ENCODE peak calls at places on chromosomes 1 and 21, in ten cellular contexts. One of them, this sample, is unnamed.

GRCh38 chr1:8340456-8340855 is 22.5 kb downstream of the SLC45A1 start:
- DNase-seq in osteocyte: no peak
- DNase-seq in tibial nerve: no peak
- DNase-seq in H9: no peak
- DNase-seq in cardiac fibroblast: no peak
- DNase-seq in fibroblast of mammary gland: no peak
- DNase-seq in fibroblast of villous mesenchyme: no peak
- DNase-seq in AG04449: no peak
- DNase-seq in astrocyte: no peak
- DNase-seq in OCI-LY7: no peak
- DNase-seq in this sample: no peak

GRCh38 chr1:189596197-189596596 is 881.5 kb downstream of the BRINP3 start:
- DNase-seq in osteocyte: no peak
- DNase-seq in tibial nerve: no peak
- DNase-seq in H9: no peak
- DNase-seq in cardiac fibroblast: no peak
- DNase-seq in fibroblast of mammary gland: no peak
- DNase-seq in fibroblast of villous mesenchyme: no peak
- DNase-seq in AG04449: no peak
- DNase-seq in astrocyte: no peak
- DNase-seq in OCI-LY7: no peak
- DNase-seq in this sample: no peak

GRCh38 chr1:59631561-59631960 is 183.2 kb upstream of the HOOK1 start:
- DNase-seq in osteocyte: no peak
- DNase-seq in tibial nerve: no peak
- DNase-seq in H9: no peak
- DNase-seq in cardiac fibroblast: no peak
- DNase-seq in fibroblast of mammary gland: no peak
- DNase-seq in fibroblast of villous mesenchyme: peak
- DNase-seq in AG04449: no peak
- DNase-seq in astrocyte: no peak
- DNase-seq in OCI-LY7: no peak
- DNase-seq in this sample: no peak

GRCh38 chr1:3650248-3651010 is 526 bp upstream of the WRAP73 start:
- DNase-seq in osteocyte: no peak
- DNase-seq in tibial nerve: no peak
- DNase-seq in H9: no peak
- DNase-seq in cardiac fibroblast: no peak
- DNase-seq in fibroblast of mammary gland: no peak
- DNase-seq in fibroblast of villous mesenchyme: no peak
- DNase-seq in AG04449: no peak
- DNase-seq in astrocyte: no peak
- DNase-seq in OCI-LY7: no peak
- DNase-seq in this sample: peak

GRCh38 chr1:119139393-119139792 is 1.1 kb downstream of the WARS2 start:
- DNase-seq in osteocyte: no peak
- DNase-seq in tibial nerve: no peak
- DNase-seq in H9: no peak
- DNase-seq in cardiac fibroblast: no peak
- DNase-seq in fibroblast of mammary gland: no peak
- DNase-seq in fibroblast of villous mesenchyme: no peak
- DNase-seq in AG04449: no peak
- DNase-seq in astrocyte: no peak
- DNase-seq in OCI-LY7: peak
- DNase-seq in this sample: no peak

GRCh38 chr1:154627247-154628121 is 19.5 kb upstream of the ADAR start:
- DNase-seq in osteocyte: peak
- DNase-seq in tibial nerve: peak
- DNase-seq in H9: peak
- DNase-seq in cardiac fibroblast: peak
- DNase-seq in fibroblast of mammary gland: peak
- DNase-seq in fibroblast of villous mesenchyme: peak
- DNase-seq in AG04449: no peak
- DNase-seq in astrocyte: peak
- DNase-seq in OCI-LY7: peak
- DNase-seq in this sample: peak

GRCh38 chr1:35175067-35176001 is 17.6 kb downstream of the SFPQ start:
- DNase-seq in osteocyte: no peak
- DNase-seq in tibial nerve: no peak
- DNase-seq in H9: no peak
- DNase-seq in cardiac fibroblast: no peak
- DNase-seq in fibroblast of mammary gland: no peak
- DNase-seq in fibroblast of villous mesenchyme: no peak
- DNase-seq in AG04449: no peak
- DNase-seq in astrocyte: no peak
- DNase-seq in OCI-LY7: no peak
- DNase-seq in this sample: no peak

GRCh38 chr1:13783551-13783950 is 83.6 kb downstream of the PRDM2 start:
- DNase-seq in osteocyte: no peak
- DNase-seq in tibial nerve: no peak
- DNase-seq in H9: no peak
- DNase-seq in cardiac fibroblast: no peak
- DNase-seq in fibroblast of mammary gland: peak
- DNase-seq in fibroblast of villous mesenchyme: peak
- DNase-seq in AG04449: no peak
- DNase-seq in astrocyte: peak
- DNase-seq in OCI-LY7: no peak
- DNase-seq in this sample: no peak

GRCh38 chr1:98963359-98963758 is 41.3 kb downstream of the PLPPR5 start:
- DNase-seq in osteocyte: no peak
- DNase-seq in tibial nerve: no peak
- DNase-seq in H9: no peak
- DNase-seq in cardiac fibroblast: peak
- DNase-seq in fibroblast of mammary gland: no peak
- DNase-seq in fibroblast of villous mesenchyme: peak
- DNase-seq in AG04449: peak
- DNase-seq in astrocyte: peak
- DNase-seq in OCI-LY7: no peak
- DNase-seq in this sample: no peak

GRCh38 chr21:45922648-45923047 is 58.9 kb upstream of the COL6A1 start:
- DNase-seq in osteocyte: no peak
- DNase-seq in tibial nerve: no peak
- DNase-seq in H9: no peak
- DNase-seq in cardiac fibroblast: no peak
- DNase-seq in fibroblast of mammary gland: no peak
- DNase-seq in fibroblast of villous mesenchyme: no peak
- DNase-seq in AG04449: no peak
- DNase-seq in astrocyte: no peak
- DNase-seq in OCI-LY7: no peak
- DNase-seq in this sample: no peak

GRCh38 chr1:175527773-175528172 is 215.6 kb downstream of the TNR start:
- DNase-seq in osteocyte: no peak
- DNase-seq in tibial nerve: no peak
- DNase-seq in H9: no peak
- DNase-seq in cardiac fibroblast: no peak
- DNase-seq in fibroblast of mammary gland: no peak
- DNase-seq in fibroblast of villous mesenchyme: no peak
- DNase-seq in AG04449: no peak
- DNase-seq in astrocyte: no peak
- DNase-seq in OCI-LY7: no peak
- DNase-seq in this sample: no peak

GRCh38 chr1:196178083-196178635 is 430.1 kb downstream of the KCNT2 start:
- DNase-seq in osteocyte: no peak
- DNase-seq in tibial nerve: no peak
- DNase-seq in H9: no peak
- DNase-seq in cardiac fibroblast: peak
- DNase-seq in fibroblast of mammary gland: peak
- DNase-seq in fibroblast of villous mesenchyme: peak
- DNase-seq in AG04449: no peak
- DNase-seq in astrocyte: peak
- DNase-seq in OCI-LY7: no peak
- DNase-seq in this sample: no peak

DNA sequence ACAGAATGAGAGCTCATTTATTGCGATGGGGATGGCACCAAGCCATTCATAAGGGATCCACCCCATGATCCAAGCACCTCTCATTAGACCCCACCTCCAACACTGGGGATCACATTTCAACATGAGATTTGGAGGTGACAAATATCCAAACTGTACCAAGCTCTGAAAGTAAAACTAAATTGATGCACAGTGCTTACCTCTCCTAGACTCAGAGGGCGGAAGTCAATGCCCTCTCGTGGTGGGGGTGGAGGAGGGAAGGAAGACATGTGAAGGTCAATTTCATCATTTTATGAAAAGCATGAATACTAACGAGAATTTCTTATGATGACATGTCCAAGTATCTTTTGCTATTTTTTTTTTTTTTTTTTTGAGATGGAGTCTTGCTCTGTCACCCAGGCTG is 120.0 kb downstream of the PGBD5 start:
- DNase-seq in osteocyte: no peak
- DNase-seq in tibial nerve: no peak
- DNase-seq in H9: no peak
- DNase-seq in cardiac fibroblast: no peak
- DNase-seq in fibroblast of mammary gland: no peak
- DNase-seq in fibroblast of villous mesenchyme: no peak
- DNase-seq in AG04449: no peak
- DNase-seq in astrocyte: no peak
- DNase-seq in OCI-LY7: peak
- DNase-seq in this sample: no peak
- TF ChIP-seq CTCF in osteocyte: no peak
- TF ChIP-seq CTCF in tibial nerve: no peak
- TF ChIP-seq CTCF in H9: no peak
- TF ChIP-seq CTCF in cardiac fibroblast: no peak
- TF ChIP-seq CTCF in fibroblast of mammary gland: no peak
- TF ChIP-seq CTCF in fibroblast of villous mesenchyme: no peak
- TF ChIP-seq CTCF in AG04449: no peak
- TF ChIP-seq CTCF in astrocyte: no peak
- TF ChIP-seq CTCF in OCI-LY7: no peak
- TF ChIP-seq CTCF in this sample: no peak

GRCh38 chr21:43864313-43864805 is 664 bp upstream of the AGPAT3 start:
- DNase-seq in osteocyte: no peak
- DNase-seq in tibial nerve: no peak
- DNase-seq in H9: peak
- DNase-seq in cardiac fibroblast: peak
- DNase-seq in fibroblast of mammary gland: peak
- DNase-seq in fibroblast of villous mesenchyme: peak
- DNase-seq in AG04449: no peak
- DNase-seq in astrocyte: no peak
- DNase-seq in OCI-LY7: no peak
- DNase-seq in this sample: no peak
- TF ChIP-seq CTCF in osteocyte: no peak
- TF ChIP-seq CTCF in tibial nerve: no peak
- TF ChIP-seq CTCF in H9: no peak
- TF ChIP-seq CTCF in cardiac fibroblast: no peak
- TF ChIP-seq CTCF in fibroblast of mammary gland: no peak
- TF ChIP-seq CTCF in fibroblast of villous mesenchyme: no peak
- TF ChIP-seq CTCF in AG04449: no peak
- TF ChIP-seq CTCF in astrocyte: no peak
- TF ChIP-seq CTCF in OCI-LY7: no peak
- TF ChIP-seq CTCF in this sample: no peak

DNA sequence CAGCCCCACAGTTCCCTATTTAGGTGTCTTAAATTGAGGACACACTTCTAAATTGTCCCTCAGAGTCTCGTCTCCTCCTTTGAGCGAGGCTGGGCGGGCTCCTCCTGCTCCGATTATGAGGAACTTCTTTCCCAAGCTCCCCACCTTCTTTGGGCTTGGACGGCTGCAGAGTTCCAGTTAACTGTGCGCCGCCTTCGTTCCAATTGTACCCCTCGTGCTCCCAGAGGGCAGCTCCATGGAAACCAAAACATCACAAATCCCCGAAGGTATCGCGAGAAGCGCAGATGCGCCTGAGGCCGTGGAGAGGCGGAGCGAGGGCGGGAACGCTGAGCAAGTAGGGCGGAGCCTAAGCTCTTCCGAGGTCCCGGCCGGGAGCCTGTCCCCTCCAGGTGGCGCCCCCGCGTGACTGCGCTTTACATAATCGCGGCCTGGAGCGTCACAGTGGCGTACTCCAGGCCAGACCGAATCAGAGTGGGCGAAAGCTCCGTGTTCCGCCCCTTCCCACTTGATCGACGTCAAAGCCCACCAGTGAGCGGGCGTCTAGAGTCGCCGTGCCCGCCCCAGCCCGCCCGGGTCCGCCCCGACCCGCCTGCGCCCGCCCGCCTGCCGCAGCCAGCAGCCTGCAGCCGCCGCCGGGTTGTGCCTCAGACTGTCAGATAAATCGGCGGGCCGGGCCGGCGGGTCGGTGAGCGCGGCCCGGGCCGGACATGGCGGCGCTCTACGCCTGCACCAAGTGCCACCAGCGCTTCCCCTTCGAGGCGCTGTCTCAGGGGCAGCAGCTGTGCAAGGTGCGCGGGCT is at the start of gene FAM76A:
- DNase-seq in osteocyte: peak
- DNase-seq in tibial nerve: peak
- DNase-seq in H9: peak
- DNase-seq in cardiac fibroblast: peak
- DNase-seq in fibroblast of mammary gland: peak
- DNase-seq in fibroblast of villous mesenchyme: peak
- DNase-seq in AG04449: peak
- DNase-seq in astrocyte: peak
- DNase-seq in OCI-LY7: peak
- DNase-seq in this sample: peak
- TF ChIP-seq CTCF in osteocyte: peak
- TF ChIP-seq CTCF in tibial nerve: peak
- TF ChIP-seq CTCF in H9: peak
- TF ChIP-seq CTCF in cardiac fibroblast: peak
- TF ChIP-seq CTCF in fibroblast of mammary gland: peak
- TF ChIP-seq CTCF in fibroblast of villous mesenchyme: peak
- TF ChIP-seq CTCF in AG04449: peak
- TF ChIP-seq CTCF in astrocyte: peak
- TF ChIP-seq CTCF in OCI-LY7: peak
- TF ChIP-seq CTCF in this sample: peak

GRCh38 chr1:75135829-75136142 is 1.6 kb downstream of the LHX8 start:
- DNase-seq in osteocyte: no peak
- DNase-seq in tibial nerve: no peak
- DNase-seq in H9: no peak
- DNase-seq in cardiac fibroblast: no peak
- DNase-seq in fibroblast of mammary gland: no peak
- DNase-seq in fibroblast of villous mesenchyme: peak
- DNase-seq in AG04449: no peak
- DNase-seq in astrocyte: peak
- DNase-seq in OCI-LY7: no peak
- DNase-seq in this sample: no peak

GRCh38 chr1:75134939-75135828 is 996 bp downstream of the LHX8 start:
- DNase-seq in osteocyte: peak
- DNase-seq in tibial nerve: no peak
- DNase-seq in H9: peak
- DNase-seq in cardiac fibroblast: peak
- DNase-seq in fibroblast of mammary gland: no peak
- DNase-seq in fibroblast of villous mesenchyme: no peak
- DNase-seq in AG04449: no peak
- DNase-seq in astrocyte: no peak
- DNase-seq in OCI-LY7: no peak
- DNase-seq in this sample: peak

GRCh38 chr1:75134656-75134938 is 409 bp downstream of the LHX8 start:
- DNase-seq in osteocyte: no peak
- DNase-seq in tibial nerve: no peak
- DNase-seq in H9: no peak
- DNase-seq in cardiac fibroblast: no peak
- DNase-seq in fibroblast of mammary gland: no peak
- DNase-seq in fibroblast of villous mesenchyme: no peak
- DNase-seq in AG04449: no peak
- DNase-seq in astrocyte: no peak
- DNase-seq in OCI-LY7: no peak
- DNase-seq in this sample: no peak

GRCh38 chr1:75132421-75133381 is 1.5 kb upstream of the LHX8 start:
- DNase-seq in osteocyte: no peak
- DNase-seq in tibial nerve: no peak
- DNase-seq in H9: no peak
- DNase-seq in cardiac fibroblast: no peak
- DNase-seq in fibroblast of mammary gland: no peak
- DNase-seq in fibroblast of villous mesenchyme: no peak
- DNase-seq in AG04449: no peak
- DNase-seq in astrocyte: no peak
- DNase-seq in OCI-LY7: no peak
- DNase-seq in this sample: no peak

GRCh38 chr1:75133754-75134655 is at the start of gene LHX8:
- DNase-seq in osteocyte: no peak
- DNase-seq in tibial nerve: no peak
- DNase-seq in H9: peak
- DNase-seq in cardiac fibroblast: no peak
- DNase-seq in fibroblast of mammary gland: no peak
- DNase-seq in fibroblast of villous mesenchyme: no peak
- DNase-seq in AG04449: no peak
- DNase-seq in astrocyte: no peak
- DNase-seq in OCI-LY7: no peak
- DNase-seq in this sample: no peak
- TF ChIP-seq CTCF in osteocyte: no peak
- TF ChIP-seq CTCF in tibial nerve: no peak
- TF ChIP-seq CTCF in H9: no peak
- TF ChIP-seq CTCF in cardiac fibroblast: no peak
- TF ChIP-seq CTCF in fibroblast of mammary gland: no peak
- TF ChIP-seq CTCF in fibroblast of villous mesenchyme: no peak
- TF ChIP-seq CTCF in AG04449: no peak
- TF ChIP-seq CTCF in astrocyte: no peak
- TF ChIP-seq CTCF in OCI-LY7: no peak
- TF ChIP-seq CTCF in this sample: no peak

This sample was measured in glutamatergic neuron.